ENCODE peak calls at places on chromosomes 3 and 15, in four cellular contexts. A is astrocyte of the spinal cord; P is HEK293T; U is stimulated activated CD4-positive, alpha-beta T cell treated with anti-CD3 and anti-CD28 coated beads, Interleukin-4, amount 100 ng/mL, for 48 hours. E is an unnamed sample.

GRCh38 chr3:48437812-48438211 is 2.1 kb downstream of the CCDC51 start:
- DNase-seq in A (no peak), P (no peak), U (no peak), E (no peak)

GRCh38 chr3:170719300-170719699 is 133.4 kb upstream of the SLC7A14 start:
- DNase-seq in A (no peak), P (no peak), U (no peak), E (no peak)

GRCh38 chr3:42213417-42213816 is 52.6 kb downstream of the CCK start:
- DNase-seq in A (no peak), P (no peak), U (no peak), E (no peak)

GRCh38 chr15:67922971-67923646 is 83.3 kb upstream of the RNU6-1 start:
- DNase-seq in A (no peak), P (no peak), U (no peak), E (no peak)

GRCh38 chr3:71809321-71809720 is 24.4 kb upstream of the PROK2 start:
- DNase-seq in A (no peak), P (no peak), U (no peak), E (no peak)

GRCh38 chr3:73508330-73508954 is 116.3 kb downstream of the PDZRN3 start:
- DNase-seq in A (peak), P (peak), U (peak), E (peak)

GRCh38 chr3:15768421-15769255 is 29.1 kb downstream of the ANKRD28 start:
- DNase-seq in A (peak), P (no peak), U (no peak), E (peak)

GRCh38 chr3:48459773-48460516 is 13.4 kb downstream of the ATRIP start:
- DNase-seq in A (no peak), P (no peak), U (no peak), E (no peak)

GRCh38 chr15:92073044-92073785 is 219.7 kb downstream of the SLCO3A1 start:
- DNase-seq in A (no peak), P (no peak), U (no peak), E (no peak)

E was measured in 8988T.